ENCODE peak calls at places on chromosomes 2 and 18, in four cellular contexts. G, M, Y and L are unnamed samples.

GRCh38 chr2:3111267-3111666 is 266.4 kb downstream of the EIPR1 start:
- DNase-seq in M (no peak), Y (no peak), G (no peak), L (no peak)

GRCh38 chr2:173978447-173978846 is 13.3 kb upstream of the SP3 start:
- DNase-seq in M (no peak), G (peak), Y (no peak), L (no peak)

GRCh38 chr2:109637749-109638570 is 23.8 kb downstream of the SOWAHC start:
- DNase-seq in G (peak), Y (no peak), M (no peak), L (peak)

GRCh38 chr2:240472078-240472790 is 36.8 kb downstream of the GPC1 start:
- DNase-seq in Y (no peak), G (no peak), M (no peak), L (no peak)

GRCh38 chr18:54254265-54254758 is 15.0 kb upstream of the POLI start:
- DNase-seq in G (peak), Y (no peak), M (peak), L (peak)

GRCh38 chr2:127047054-127047453 is 59.9 kb downstream of the BIN1 start:
- DNase-seq in Y (no peak), G (no peak), M (no peak), L (no peak)

GRCh38 chr2:50674876-50675275 is 357.1 kb downstream of the NRXN1 start:
- DNase-seq in M (no peak), Y (no peak), G (no peak), L (no peak)

GRCh38 chr18:13272411-13272810 is 53.9 kb downstream of the LDLRAD4 start:
- DNase-seq in G (no peak), M (no peak), Y (no peak), L (no peak)

GRCh38 chr2:164205347-164205746 is 415.9 kb downstream of the GRB14 start:
- DNase-seq in Y (no peak), G (peak), M (peak), L (peak)

GRCh38 chr2:48572797-48573196 is 42.8 kb downstream of the STON1 start:
- DNase-seq in M (no peak), Y (no peak), G (no peak), L (no peak)

GRCh38 chr2:42241517-42241916 is 72.4 kb downstream of the EML4 start:
- DNase-seq in M (no peak), Y (no peak), G (no peak), L (no peak)

GRCh38 chr2:186871866-186872265 is 22.9 kb upstream of the ZSWIM2 start:
- DNase-seq in M (no peak), G (no peak), Y (no peak), L (no peak)

GRCh38 chr18:77650799-77651385 is 401.2 kb downstream of the GALR1 start:
- DNase-seq in Y (peak), M (peak), G (no peak), L (peak)

DNA sequence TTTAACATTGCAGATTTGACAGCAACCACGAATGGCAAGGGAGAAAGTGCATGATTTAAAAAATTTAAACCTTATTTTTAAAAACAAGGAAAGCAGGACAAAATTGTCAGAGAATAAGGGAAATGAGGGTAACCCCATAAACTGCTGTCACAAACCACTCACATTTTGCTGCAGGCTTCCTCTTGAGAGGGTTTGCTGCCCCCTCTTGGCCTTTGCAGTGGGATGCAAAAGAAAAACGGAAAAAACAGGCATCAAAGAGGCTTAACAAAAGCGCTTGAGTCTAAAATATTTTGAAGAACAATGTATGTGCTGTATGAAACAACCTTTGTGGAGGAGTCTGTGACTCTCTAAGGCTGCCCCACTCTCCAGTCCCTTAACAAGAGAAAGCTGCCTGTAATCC is 91.6 kb downstream of the TMX3 start:
- DNase-seq in G (peak), Y (peak), M (peak), L (peak)
- TF ChIP-seq CTCF in G (peak), Y (peak), M (peak), L (peak)

GRCh38 chr2:175366814-175367213 is 185.3 kb upstream of the ATP5MC3 start:
- DNase-seq in Y (peak), M (peak), G (peak), L (peak)
- TF ChIP-seq CTCF in Y (peak), M (peak), G (peak), L (peak)

DNA sequence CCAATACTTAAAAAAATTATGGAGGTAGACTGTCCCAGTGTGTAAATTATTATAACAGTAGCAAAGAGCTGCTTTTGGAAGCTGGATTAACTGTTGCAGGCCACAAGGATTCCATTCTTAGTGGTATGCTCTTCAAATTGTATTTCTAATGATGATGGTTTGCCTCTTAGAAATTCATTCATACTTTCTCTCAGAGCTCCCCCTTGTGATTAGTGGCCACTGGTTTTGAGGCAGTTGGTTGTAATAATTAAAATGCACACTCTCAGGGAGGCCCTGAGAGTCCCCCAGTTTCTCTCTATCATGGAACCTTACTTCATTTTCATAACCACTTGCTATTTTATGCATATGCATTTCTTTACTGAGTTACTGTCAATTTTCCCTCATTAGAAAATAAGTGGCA is 122.5 kb downstream of the PLA2R1 start:
- DNase-seq in Y (peak), M (peak), G (peak), L (peak)
- TF ChIP-seq CTCF in Y (no peak), M (peak), G (peak), L (peak)

GRCh38 chr2:43525506-43525905 is 70.3 kb downstream of the THADA start:
- DNase-seq in M (no peak), G (no peak), Y (no peak), L (no peak)

GRCh38 chr2:43522177-43522576 is 73.7 kb downstream of the THADA start:
- DNase-seq in Y (no peak), M (no peak), G (no peak), L (no peak)

GRCh38 chr2:43526994-43527393 is 68.8 kb downstream of the THADA start:
- DNase-seq in M (no peak), Y (no peak), G (no peak), L (no peak)

GRCh38 chr2:43521568-43521967 is 74.3 kb downstream of the THADA start:
- DNase-seq in G (no peak), M (no peak), Y (no peak), L (no peak)

GRCh38 chr2:43524180-43524965 is 71.5 kb downstream of the THADA start:
- DNase-seq in Y (no peak), M (peak), G (peak), L (no peak)
- TF ChIP-seq CTCF in Y (no peak), M (peak), G (peak), L (peak)